ENCODE peak calls at places on chromosomes 2 and 18, in six cellular contexts. P, U, S, H, R and V are unnamed samples.

GRCh38 chr2:174981336-174981735 is 23.8 kb downstream of the CHN1 start:
- DNase-seq in U (no peak), S (no peak), R (no peak), H (no peak), P (no peak), V (peak; percentile 55)

GRCh38 chr2:45954233-45954850 is 302.9 kb downstream of the PRKCE start:
- DNase-seq in P (no peak), R (no peak), U (no peak), S (no peak), H (no peak), V (no peak)

GRCh38 chr2:56476509-56477071 is 292.8 kb downstream of the CCDC85A start:
- DNase-seq in S (no peak), H (no peak), R (no peak), P (no peak), U (no peak), V (no peak)

GRCh38 chr2:8714283-8714682 is 32.4 kb downstream of the ID2 start:
- DNase-seq in R (no peak), U (no peak), H (no peak), P (no peak), S (no peak), V (no peak)

GRCh38 chr2:197108758-197109157 is 182.3 kb upstream of the PGAP1 start:
- DNase-seq in S (no peak), H (no peak), R (no peak), P (no peak), U (peak; percentile 86), V (peak; percentile 95)

GRCh38 chr2:152411154-152411553 is 76.2 kb downstream of the FMNL2 start:
- DNase-seq in P (no peak), H (no peak), U (no peak), R (no peak), S (no peak), V (no peak)

GRCh38 chr2:27544143-27544821 is 38.6 kb upstream of the ZNF512 start:
- DNase-seq in H (no peak), P (no peak), S (no peak), R (no peak), U (no peak), V (no peak)

GRCh38 chr18:68461635-68462034 is 253.3 kb downstream of the TMX3 start:
- DNase-seq in H (no peak), P (no peak), U (no peak), S (no peak), R (no peak), V (no peak)

GRCh38 chr2:190339394-190339793 is 4.0 kb upstream of the INPP1 start:
- DNase-seq in H (no peak), S (no peak), P (no peak), U (no peak), R (no peak), V (no peak)

GRCh38 chr2:21067125-21067524 is 23.3 kb upstream of the APOB start:
- DNase-seq in H (no peak), U (no peak), P (no peak), S (no peak), R (no peak), V (no peak)

GRCh38 chr2:236636714-236637485 is 67.3 kb downstream of the ACKR3 start:
- DNase-seq in R (no peak), S (no peak), P (no peak), H (no peak), U (no peak), V (no peak)

GRCh38 chr2:85911836-85912692 is 23.3 kb upstream of the ST3GAL5 start:
- DNase-seq in U (peak; percentile 36), S (no peak), P (peak; percentile 64), R (no peak), H (no peak), V (peak; percentile 88)

GRCh38 chr2:8458461-8459459 is 223.1 kb upstream of the ID2 start:
- DNase-seq in S (no peak), H (no peak), R (no peak), P (no peak), U (no peak), V (peak; percentile 36)

GRCh38 chr2:44330801-44331200 is 30.5 kb downstream of the PREPL start:
- DNase-seq in S (no peak), P (no peak), R (no peak), H (no peak), U (peak; percentile 12), V (peak; percentile 50)

GRCh38 chr2:206232287-206233035 is 42.0 kb upstream of the ZDBF2 start:
- DNase-seq in P (no peak), U (no peak), R (peak; percentile 52), H (no peak), S (no peak), V (no peak)

GRCh38 chr2:96147593-96148201 is 2.5 kb upstream of the DUSP2 start:
- DNase-seq in U (no peak), S (no peak), P (no peak), R (no peak), H (no peak), V (no peak)

DNA sequence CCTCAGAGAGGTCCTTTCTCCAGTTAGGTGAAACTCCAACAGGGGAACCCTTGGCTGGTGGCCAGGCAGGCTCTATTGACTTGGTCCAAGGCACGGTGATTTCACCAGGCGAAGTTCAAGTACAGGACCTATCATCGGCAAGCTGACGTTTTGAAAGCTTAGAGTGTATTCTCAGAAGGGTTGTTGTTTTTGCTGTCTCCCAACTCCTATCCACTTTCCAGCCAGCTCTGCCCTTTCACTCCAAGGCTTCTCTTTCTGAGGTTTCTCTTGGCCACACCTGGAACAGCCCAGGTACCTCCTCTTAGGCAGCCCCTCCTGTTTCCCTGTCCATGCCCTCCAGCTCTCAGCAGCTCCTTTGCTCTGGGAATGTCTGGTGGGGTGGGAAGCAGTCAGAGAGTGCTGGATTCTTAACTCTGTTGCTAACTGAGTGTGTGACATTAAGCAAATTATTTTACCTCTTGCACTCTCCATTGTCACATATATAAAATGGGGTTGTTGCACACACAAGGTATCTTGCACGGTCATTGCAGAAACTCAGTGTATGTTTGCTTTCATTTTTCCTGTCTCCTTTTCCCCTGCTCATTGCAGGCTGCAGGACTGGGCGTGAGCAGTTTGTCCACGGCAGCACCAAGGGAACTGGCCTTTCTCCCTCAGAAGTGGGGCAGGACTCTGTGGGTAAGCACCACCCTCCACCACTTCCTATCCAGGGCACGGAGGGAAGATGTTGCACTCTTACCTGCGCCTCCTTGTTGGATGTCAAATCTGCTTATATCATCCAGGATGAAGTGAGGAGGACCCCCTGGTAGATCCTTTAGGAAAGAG is 30.2 kb downstream of the CAPN13 start:
- DNase-seq in P (peak; percentile 62), H (no peak), S (no peak), R (no peak), U (no peak), V (no peak)
- H3K27me3 ChIP-seq in P (no peaks in the 10 kb centered on the region), H (peaks cover 42% of the 10 kb centered on the region), S (no peaks in the 10 kb centered on the region), R (no peaks in the 10 kb centered on the region), U (no peaks in the 10 kb centered on the region), V (peaks cover 53% of the 10 kb centered on the region)

GRCh38 chr2:200356794-200357472 is 50.4 kb downstream of the SPATS2L start:
- DNase-seq in H (no peak), P (no peak), S (no peak), R (peak; percentile 55), U (peak; percentile 33), V (peak; percentile 79)
- H3K27ac ChIP-seq in H (no peak overlapping the region), P (peak overlapping the region; percentile 43), S (no peak overlapping the region), R (peak overlapping the region; percentile 28), U (peak overlapping the region; percentile 40), V (peak overlapping the region; percentile 53)

DNA sequence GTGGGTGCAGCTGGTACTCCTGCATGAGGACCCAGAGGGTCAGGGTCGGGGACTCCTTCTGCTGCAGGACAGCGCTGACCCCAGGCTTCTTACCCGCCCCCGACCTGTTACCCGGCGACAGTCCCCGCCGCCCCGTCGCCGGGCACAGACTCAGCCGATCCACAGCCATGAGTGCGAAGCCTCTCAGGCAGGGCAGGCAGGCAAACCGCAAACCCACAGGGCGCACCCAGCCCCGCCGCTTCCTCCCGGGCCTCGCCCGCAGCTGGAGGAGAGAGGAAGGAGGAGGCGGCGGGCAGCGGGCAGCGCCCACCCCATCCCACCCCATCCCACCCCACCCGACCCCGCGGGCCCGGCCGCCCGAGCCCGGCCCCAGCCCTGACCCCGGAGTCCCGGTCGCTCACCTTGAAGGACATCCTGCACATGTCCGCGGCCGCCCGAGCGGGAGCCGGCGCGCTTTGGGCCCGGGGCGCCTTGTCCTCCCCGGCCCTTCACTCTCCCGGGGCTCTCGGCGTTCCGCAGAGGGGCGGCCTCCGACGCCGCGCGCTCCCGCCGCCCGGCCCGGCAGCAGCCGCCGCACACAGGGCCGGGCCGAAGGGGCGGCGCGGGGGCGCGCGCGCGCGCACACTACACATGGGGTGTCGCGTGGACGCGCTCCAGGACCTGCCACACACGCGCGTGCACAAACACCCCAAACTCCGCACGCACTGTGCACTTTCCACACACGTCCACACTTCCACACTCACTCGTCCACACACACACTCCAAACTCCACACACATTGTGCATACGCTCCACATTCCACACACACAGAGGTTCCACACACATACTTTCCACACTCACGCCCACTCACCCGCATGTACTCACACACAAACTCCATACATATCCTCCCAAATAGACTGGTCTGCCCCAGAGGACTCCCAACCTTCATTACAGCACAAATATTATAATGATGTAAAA is at the start of gene ANKRD29:
- DNase-seq in H (no peak), P (peak; percentile 68), U (peak; percentile 17), R (peak; percentile 69), S (peak; percentile 23), V (peak; percentile 73)
- TF ChIP-seq EZH2 in H (no peak), P (peak; percentile 76), U (peak; percentile 78), R (no peak), S (no peak), V (no peak)

GRCh38 chr2:73252238-73253027 is 18.3 kb downstream of the CCT7 start:
- DNase-seq in P (no peak), S (no peak), R (no peak), U (no peak), H (no peak), V (no peak)

GRCh38 chr2:73249636-73250035 is 15.5 kb downstream of the CCT7 start:
- DNase-seq in U (no peak), P (no peak), H (no peak), S (no peak), R (no peak), V (no peak)

GRCh38 chr2:73253400-73253799 is 19.3 kb downstream of the CCT7 start:
- DNase-seq in U (no peak), P (no peak), H (no peak), R (no peak), S (no peak), V (no peak)

GRCh38 chr2:73253901-73254300 is 19.8 kb downstream of the CCT7 start:
- DNase-seq in S (no peak), R (no peak), P (no peak), U (no peak), H (no peak), V (no peak)

DNA sequence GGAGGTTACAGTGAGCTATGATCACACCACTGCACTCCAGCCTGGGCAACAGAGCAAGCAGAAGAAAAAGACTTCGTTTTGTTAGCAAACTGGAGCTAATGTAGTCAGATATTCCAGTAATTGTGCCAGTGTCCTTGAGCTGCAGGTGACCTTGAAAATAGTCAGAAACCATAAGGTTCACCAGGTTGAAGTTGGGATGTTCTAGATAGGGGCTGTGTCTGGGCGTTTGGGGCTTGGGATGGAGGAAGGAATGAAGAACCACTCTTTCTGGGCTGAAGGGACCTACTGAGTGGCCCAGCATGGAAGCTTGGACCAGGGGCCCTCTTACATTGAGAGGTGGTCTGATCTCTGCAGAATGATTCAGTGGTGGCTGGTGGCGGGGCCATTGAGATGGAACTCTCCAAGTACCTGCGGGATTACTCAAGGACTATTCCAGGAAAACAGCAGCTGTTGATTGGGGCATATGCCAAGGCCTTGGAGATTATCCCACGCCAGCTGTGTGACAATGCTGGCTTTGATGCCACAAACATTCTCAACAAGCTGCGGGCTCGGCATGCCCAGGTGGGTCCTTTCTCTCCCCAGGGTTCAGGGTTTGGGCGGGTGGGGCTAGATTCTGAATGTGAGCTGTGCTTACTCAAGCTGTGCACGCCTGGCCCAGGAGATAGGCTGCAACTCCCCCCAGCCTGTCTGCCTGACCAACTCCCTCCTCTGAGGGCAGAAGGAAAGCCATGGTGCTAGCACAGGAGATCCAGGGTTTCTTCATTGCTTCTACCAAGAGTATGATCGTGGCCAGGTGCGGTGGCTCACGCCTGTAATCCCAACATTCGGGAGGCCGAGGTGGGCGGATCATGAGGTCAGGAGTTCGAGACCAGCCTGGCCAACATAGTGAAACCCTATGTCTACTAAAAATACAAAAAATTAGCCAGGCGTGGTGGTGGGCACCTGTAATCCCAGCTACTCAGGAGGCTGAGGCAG is 17.1 kb downstream of the CCT7 start:
- DNase-seq in U (no peak), R (no peak), H (no peak), P (no peak), S (no peak), V (no peak)
- H3K27me3 ChIP-seq in U (no peaks in the 10 kb centered on the region), R (no peaks in the 10 kb centered on the region), H (no peaks in the 10 kb centered on the region), P (no peaks in the 10 kb centered on the region), S (no peaks in the 10 kb centered on the region), V (no peaks in the 10 kb centered on the region)